ENCODE peak calls at places on chromosome 7, in nine cellular contexts. B is AG04449, Y is PC-9, N is Calu3, A is AG10803, Z is uterus, F is esophagus squamous epithelium, P is lung, W is IMR-90. D is an unnamed sample.

GRCh38 chr7:17963281-17963680 is 23.0 kb upstream of the SNX13 start:
- DNase-seq in B (no peak), Y (no peak), N (no peak), A (peak), Z (no peak), F (no peak), P (no peak), W (peak), D (peak)

GRCh38 chr7:40175725-40176510 is 41.1 kb downstream of the SUGCT start:
- DNase-seq in B (peak), Y (no peak), N (peak), A (peak), Z (no peak), F (no peak), P (no peak), W (peak), D (no peak)

GRCh38 chr7:122767339-122767738 is 64.6 kb upstream of the RNF148 start:
- DNase-seq in B (no peak), Y (no peak), N (no peak), A (no peak), Z (no peak), F (no peak), P (no peak), W (no peak), D (no peak)

GRCh38 chr7:20952891-20953290 is 166.2 kb upstream of the SP8 start:
- DNase-seq in B (no peak), Y (no peak), N (no peak), A (no peak), Z (no peak), F (no peak), P (no peak), W (no peak), D (no peak)

GRCh38 chr7:132424821-132425739 is 151.2 kb downstream of the PLXNA4 start:
- DNase-seq in B (no peak), Y (no peak), N (no peak), A (no peak), Z (no peak), F (no peak), P (no peak), W (no peak), D (no peak)

GRCh38 chr7:80900583-80901576 is 18.0 kb downstream of the SEMA3C start:
- DNase-seq in B (no peak), Y (no peak), N (no peak), A (peak), Z (peak), F (no peak), P (no peak), W (peak), D (peak)

GRCh38 chr7:18685961-18686360 is 190.4 kb downstream of the HDAC9 start:
- DNase-seq in B (no peak), Y (no peak), N (no peak), A (peak), Z (no peak), F (no peak), P (no peak), W (peak), D (no peak)

GRCh38 chr7:152383341-152384234 is 52.2 kb downstream of the KMT2C start:
- DNase-seq in B (peak), Y (no peak), N (no peak), A (peak), Z (no peak), F (no peak), P (no peak), W (peak), D (peak)

GRCh38 chr7:54960517-54960916 is 58.3 kb upstream of the EGFR start:
- DNase-seq in B (no peak), Y (no peak), N (no peak), A (peak), Z (no peak), F (no peak), P (no peak), W (peak), D (peak)

GRCh38 chr7:150848111-150848510 is 4.2 kb upstream of the AOC1 start:
- DNase-seq in B (no peak), Y (no peak), N (no peak), A (no peak), Z (no peak), F (no peak), P (no peak), W (no peak), D (no peak)

GRCh38 chr7:157520249-157520648 is 183.4 kb downstream of the DNAJB6 start:
- DNase-seq in B (no peak), Y (no peak), N (no peak), A (no peak), Z (no peak), F (no peak), P (no peak), W (no peak), D (no peak)

GRCh38 chr7:139776486-139777303 is 1.1 kb downstream of the HIPK2 start:
- DNase-seq in B (peak), Y (peak), N (peak), A (peak), Z (no peak), F (no peak), P (no peak), W (peak), D (peak)

GRCh38 chr7:25970381-25970780 is 181.6 kb upstream of the NFE2L3 start:
- DNase-seq in B (no peak), Y (no peak), N (no peak), A (no peak), Z (no peak), F (no peak), P (no peak), W (no peak), D (no peak)

GRCh38 chr7:10076661-10077300 is 896.9 kb upstream of the PHF14 start:
- DNase-seq in B (no peak), Y (no peak), N (no peak), A (no peak), Z (no peak), F (no peak), P (no peak), W (no peak), D (no peak)

GRCh38 chr7:32533313-32534024 is 38.2 kb downstream of the AVL9 start:
- DNase-seq in B (no peak), Y (no peak), N (no peak), A (peak), Z (no peak), F (no peak), P (no peak), W (peak), D (no peak)

GRCh38 chr7:45677311-45677900 is 103.2 kb downstream of the ADCY1 start:
- DNase-seq in B (no peak), Y (no peak), N (no peak), A (no peak), Z (no peak), F (no peak), P (no peak), W (no peak), D (no peak)

GRCh38 chr7:155935726-155936125 is 123.5 kb upstream of the SHH start:
- DNase-seq in B (no peak), Y (no peak), N (no peak), A (no peak), Z (no peak), F (no peak), P (no peak), W (no peak), D (no peak)

GRCh38 chr7:133662830-133663229 is 410.0 kb downstream of the EXOC4 start:
- DNase-seq in B (no peak), Y (no peak), N (no peak), A (no peak), Z (no peak), F (no peak), P (no peak), W (no peak), D (no peak)

GRCh38 chr7:17546206-17546998 is 247.9 kb downstream of the AHR start:
- DNase-seq in B (no peak), Y (no peak), N (no peak), A (peak), Z (no peak), F (no peak), P (no peak), W (peak), D (peak)

GRCh38 chr7:77800158-77800557 is 1.6 kb downstream of the PHTF2 start:
- DNase-seq in B (no peak), Y (no peak), N (no peak), A (no peak), Z (no peak), F (no peak), P (no peak), W (peak), D (no peak)

GRCh38 chr7:8384901-8385300 is 48.5 kb upstream of the NXPH1 start:
- DNase-seq in B (no peak), Y (no peak), N (no peak), A (no peak), Z (no peak), F (no peak), P (no peak), W (no peak), D (no peak)

GRCh38 chr7:135234727-135235126 is 1.1 kb downstream of the STRA8 start:
- DNase-seq in B (no peak), Y (no peak), N (no peak), A (no peak), Z (no peak), F (no peak), P (no peak), W (no peak), D (no peak)

GRCh38 chr7:139479620-139480019 is 3.9 kb downstream of the KLRG2 start:
- DNase-seq in B (no peak), Y (no peak), N (no peak), A (no peak), Z (no peak), F (no peak), P (no peak), W (no peak), D (peak)

GRCh38 chr7:155993420-155994252 is 181.4 kb upstream of the SHH start:
- DNase-seq in B (no peak), Y (no peak), N (no peak), A (no peak), Z (no peak), F (no peak), P (no peak), W (no peak), D (no peak)

GRCh38 chr7:89655946-89656345 is 498.3 kb upstream of the STEAP1 start:
- DNase-seq in B (no peak), Y (no peak), N (no peak), A (no peak), Z (no peak), F (no peak), P (no peak), W (no peak), D (no peak)

GRCh38 chr7:116041615-116042014 is 11.1 kb upstream of the TFEC start:
- DNase-seq in B (no peak), Y (no peak), N (no peak), A (no peak), Z (no peak), F (no peak), P (no peak), W (no peak), D (no peak)

GRCh38 chr7:94643771-94644545 is 12.0 kb downstream of the SGCE start:
- DNase-seq in B (no peak), Y (peak), N (no peak), A (no peak), Z (no peak), F (no peak), P (no peak), W (no peak), D (peak)

GRCh38 chr7:129616530-129616929 is 5.0 kb downstream of the NRF1 start:
- DNase-seq in B (no peak), Y (no peak), N (no peak), A (no peak), Z (no peak), F (no peak), P (no peak), W (no peak), D (no peak)

GRCh38 chr7:21912305-21912704 is 33.4 kb downstream of the CDCA7L start:
- DNase-seq in B (peak), Y (no peak), N (no peak), A (peak), Z (no peak), F (no peak), P (no peak), W (peak), D (no peak)

GRCh38 chr7:143490719-143491306 is 13.1 kb downstream of the TAS2R41 start:
- DNase-seq in B (no peak), Y (no peak), N (peak), A (peak), Z (no peak), F (no peak), P (no peak), W (no peak), D (peak)

GRCh38 chr7:961546-962400 is 7.3 kb upstream of the ADAP1 start:
- DNase-seq in B (no peak), Y (no peak), N (no peak), A (no peak), Z (no peak), F (no peak), P (no peak), W (no peak), D (no peak)

GRCh38 chr7:41696323-41696916 is 6.5 kb downstream of the INHBA start:
- DNase-seq in B (no peak), Y (peak), N (peak), A (peak), Z (peak), F (no peak), P (peak), W (peak), D (peak)

GRCh38 chr7:8015095-8015745 is 46.6 kb downstream of the GLCCI1 start:
- DNase-seq in B (no peak), Y (no peak), N (no peak), A (no peak), Z (no peak), F (no peak), P (no peak), W (no peak), D (no peak)

GRCh38 chr7:74498354-74498753 is 44.6 kb downstream of the GTF2IRD1 start:
- DNase-seq in B (no peak), Y (no peak), N (no peak), A (no peak), Z (no peak), F (no peak), P (no peak), W (no peak), D (no peak)

GRCh38 chr7:74498996-74499834 is 45.5 kb downstream of the GTF2IRD1 start:
- DNase-seq in B (no peak), Y (no peak), N (no peak), A (no peak), Z (no peak), F (no peak), P (no peak), W (no peak), D (peak)

GRCh38 chr7:74501298-74501697 is 47.6 kb downstream of the GTF2IRD1 start:
- DNase-seq in B (no peak), Y (no peak), N (no peak), A (no peak), Z (no peak), F (no peak), P (peak), W (no peak), D (peak)

GRCh38 chr7:74502216-74502891 is 48.6 kb downstream of the GTF2IRD1 start:
- DNase-seq in B (no peak), Y (no peak), N (no peak), A (peak), Z (no peak), F (no peak), P (no peak), W (no peak), D (peak)

GRCh38 chr7:74499835-74500388 is 46.2 kb downstream of the GTF2IRD1 start:
- DNase-seq in B (no peak), Y (no peak), N (no peak), A (no peak), Z (no peak), F (no peak), P (no peak), W (no peak), D (no peak)
- TF ChIP-seq CTCF in B (no peak), Y (no peak), N (no peak), A (no peak), Z (no peak), F (no peak), P (no peak), W (no peak), D (no peak)

GRCh38 chr7:107190090-107190489 is 21.3 kb downstream of the HBP1 start:
- DNase-seq in B (no peak), Y (no peak), N (no peak), A (no peak), Z (no peak), F (no peak), P (no peak), W (no peak), D (no peak)

GRCh38 chr7:107196834-107197610 is 28.2 kb downstream of the HBP1 start:
- DNase-seq in B (no peak), Y (no peak), N (no peak), A (no peak), Z (no peak), F (no peak), P (peak), W (no peak), D (no peak)

GRCh38 chr7:107194051-107194450 is 25.2 kb downstream of the HBP1 start:
- DNase-seq in B (no peak), Y (no peak), N (no peak), A (no peak), Z (no peak), F (no peak), P (no peak), W (peak), D (no peak)
- TF ChIP-seq CTCF in B (no peak), Y (peak), N (no peak), A (no peak), Z (no peak), F (no peak), P (no peak), W (peak), D (no peak)

GRCh38 chr7:28958946-28959417 is 852 bp upstream of the TRIL start:
- DNase-seq in B (no peak), Y (no peak), N (no peak), A (no peak), Z (no peak), F (no peak), P (no peak), W (no peak), D (no peak)

GRCh38 chr7:28958235-28958945 is at the start of gene TRIL:
- DNase-seq in B (no peak), Y (no peak), N (no peak), A (peak), Z (peak), F (no peak), P (peak), W (peak), D (no peak)

GRCh38 chr7:28956608-28957063 is 1.5 kb downstream of the TRIL start:
- DNase-seq in B (no peak), Y (no peak), N (peak), A (no peak), Z (peak), F (no peak), P (peak), W (peak), D (no peak)

GRCh38 chr7:28957064-28957821 is 887 bp downstream of the TRIL start:
- DNase-seq in B (no peak), Y (no peak), N (no peak), A (no peak), Z (peak), F (no peak), P (peak), W (no peak), D (no peak)

DNA sequence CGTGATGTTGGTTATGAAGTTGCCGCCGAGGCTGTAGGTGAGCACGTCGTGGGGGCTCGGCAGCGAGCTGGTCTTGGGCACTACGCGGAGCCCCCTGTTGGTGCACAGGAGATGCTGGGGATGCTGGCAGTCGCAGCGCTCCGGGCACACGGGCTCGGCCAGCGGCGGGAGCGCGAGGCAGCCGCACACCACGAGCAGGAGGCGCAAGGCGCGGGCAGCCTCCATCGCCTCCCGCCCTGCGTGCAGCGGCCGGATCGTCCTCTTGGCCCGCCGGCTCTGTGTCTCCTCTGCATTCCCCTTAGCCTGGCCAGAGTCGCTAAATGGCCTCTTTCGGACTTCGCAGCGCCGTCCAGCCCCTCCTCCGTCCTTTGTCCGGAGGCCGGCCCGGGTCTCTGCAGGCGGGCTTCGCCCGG is 302 bp downstream of the TRIL start:
- DNase-seq in B (no peak), Y (no peak), N (no peak), A (no peak), Z (peak), F (no peak), P (no peak), W (no peak), D (no peak)
- TF ChIP-seq CTCF in B (peak), Y (no peak), N (no peak), A (no peak), Z (no peak), F (no peak), P (no peak), W (no peak), D (no peak)

DNA sequence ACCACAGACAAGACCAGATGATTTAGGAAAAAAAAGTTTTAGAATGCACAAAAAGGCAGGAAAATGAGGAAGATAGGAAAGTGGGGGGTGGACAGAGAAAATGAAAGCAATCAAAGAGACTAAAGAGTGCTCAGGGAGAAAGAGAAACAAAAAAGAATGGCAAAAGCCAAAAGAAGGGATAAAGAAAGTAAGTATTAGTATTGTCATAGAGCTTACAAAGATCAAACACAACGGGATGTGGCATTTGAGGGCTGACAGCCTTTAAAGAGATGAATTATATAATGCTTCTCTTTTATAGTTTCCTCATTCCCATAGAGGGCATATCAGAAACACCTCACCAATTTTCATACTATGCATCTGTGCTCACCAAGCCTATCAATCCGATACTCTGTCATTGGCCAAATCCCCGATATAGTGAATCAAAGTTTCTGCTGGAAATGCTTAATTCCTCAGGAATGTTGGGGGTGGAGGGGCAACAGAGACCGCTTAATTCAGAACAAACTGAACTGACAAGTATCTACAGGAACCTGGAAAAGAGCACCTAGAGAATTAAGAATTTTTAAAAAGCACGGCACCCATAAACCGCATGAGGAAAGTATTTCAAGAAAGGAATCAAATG is 2.7 kb downstream of the COG5 start:
- DNase-seq in B (no peak), Y (no peak), N (no peak), A (no peak), Z (no peak), F (no peak), P (no peak), W (no peak), D (peak)
- TF ChIP-seq CTCF in B (no peak), Y (no peak), N (no peak), A (no peak), Z (no peak), F (no peak), P (no peak), W (no peak), D (no peak)